ENCODE peak calls at places on chromosomes 7 and 10, in nine cellular contexts. Y, W, M, K, Q, P, O, N and E are unnamed samples.

GRCh38 chr10:131656446-131656845 is 244.4 kb upstream of the PPP2R2D start:
- DNase-seq in Y (no peak), W (no peak), M (no peak), K (no peak), Q (no peak), P (no peak), O (no peak), N (no peak), E (no peak)

GRCh38 chr10:123678376-123678775 is 12.2 kb downstream of the GPR26 start:
- DNase-seq in Y (no peak), W (no peak), M (no peak), K (no peak), Q (no peak), P (no peak), O (no peak), N (no peak), E (no peak)

GRCh38 chr7:22001345-22002004 is 55.8 kb upstream of the CDCA7L start:
- DNase-seq in Y (peak), W (peak), M (no peak), K (peak), Q (peak), P (no peak), O (peak), N (no peak), E (no peak)

GRCh38 chr10:124106241-124106905 is 13.0 kb upstream of the CHST15 start:
- DNase-seq in Y (peak), W (peak), M (no peak), K (no peak), Q (peak), P (no peak), O (peak), N (peak), E (no peak)

GRCh38 chr7:46515844-46516590 is 594.9 kb upstream of the IGFBP3 start:
- DNase-seq in Y (no peak), W (no peak), M (no peak), K (peak), Q (no peak), P (no peak), O (peak), N (no peak), E (no peak)

GRCh38 chr10:132703305-132704007 is 82.5 kb downstream of the NKX6-2 start:
- DNase-seq in Y (no peak), W (no peak), M (no peak), K (no peak), Q (no peak), P (no peak), O (no peak), N (peak), E (no peak)

GRCh38 chr7:40372031-40372430 is 237.2 kb downstream of the SUGCT start:
- DNase-seq in Y (no peak), W (no peak), M (no peak), K (no peak), Q (no peak), P (no peak), O (no peak), N (no peak), E (no peak)

GRCh38 chr7:110407706-110408105 is 683.2 kb upstream of the LRRN3 start:
- DNase-seq in Y (peak), W (no peak), M (no peak), K (no peak), Q (peak), P (no peak), O (no peak), N (no peak), E (no peak)

GRCh38 chr10:61465807-61466425 is 12.7 kb upstream of the TMEM26 start:
- DNase-seq in Y (peak), W (no peak), M (no peak), K (no peak), Q (peak), P (no peak), O (no peak), N (no peak), E (no peak)

GRCh38 chr10:105185101-105185500 is 544.0 kb downstream of the SORCS3 start:
- DNase-seq in Y (no peak), W (no peak), M (no peak), K (no peak), Q (no peak), P (no peak), O (no peak), N (no peak), E (no peak)

GRCh38 chr10:127743205-127743604 is 6.2 kb downstream of the FOXI2 start:
- DNase-seq in Y (no peak), W (no peak), M (no peak), K (no peak), Q (no peak), P (no peak), O (no peak), N (no peak), E (no peak)

GRCh38 chr7:49773082-49773938 is at the start of gene VWC2:
- DNase-seq in Y (no peak), W (no peak), M (peak), K (no peak), Q (no peak), P (no peak), O (no peak), N (peak), E (no peak)

GRCh38 chr10:71087622-71088021 is 124.7 kb upstream of the UNC5B start:
- DNase-seq in Y (no peak), W (no peak), M (peak), K (no peak), Q (no peak), P (no peak), O (no peak), N (no peak), E (peak)

GRCh38 chr7:106367018-106367420 is 82.2 kb upstream of the NAMPT start:
- DNase-seq in Y (peak), W (no peak), M (no peak), K (no peak), Q (peak), P (no peak), O (no peak), N (no peak), E (no peak)

GRCh38 chr10:89302628-89303027 is 782 bp downstream of the IFIT2 start:
- DNase-seq in Y (peak), W (no peak), M (no peak), K (no peak), Q (no peak), P (no peak), O (no peak), N (no peak), E (no peak)

GRCh38 chr10:29635711-29636144 is 957 bp upstream of the SVIL start:
- DNase-seq in Y (peak), W (no peak), M (peak), K (no peak), Q (peak), P (peak), O (no peak), N (no peak), E (no peak)

GRCh38 chr7:111126987-111127386 is 36.1 kb downstream of the LRRN3 start:
- DNase-seq in Y (peak), W (peak), M (no peak), K (no peak), Q (peak), P (no peak), O (no peak), N (no peak), E (no peak)

GRCh38 chr7:54345746-54346145 is 196.4 kb upstream of the VSTM2A start:
- DNase-seq in Y (no peak), W (no peak), M (no peak), K (no peak), Q (no peak), P (no peak), O (no peak), N (no peak), E (no peak)

GRCh38 chr7:45457591-45457990 is 116.6 kb upstream of the ADCY1 start:
- DNase-seq in Y (no peak), W (no peak), M (no peak), K (peak), Q (no peak), P (no peak), O (no peak), N (no peak), E (no peak)

GRCh38 chr10:48968036-48968435 is 28.4 kb upstream of the LRRC18 start:
- DNase-seq in Y (no peak), W (no peak), M (no peak), K (no peak), Q (no peak), P (no peak), O (no peak), N (no peak), E (no peak)

GRCh38 chr10:47079177-47079580 is 168.0 kb downstream of the PTPN20 start:
- DNase-seq in Y (peak), W (no peak), M (no peak), K (no peak), Q (peak), P (no peak), O (peak), N (no peak), E (peak)